ENCODE peak calls at places on chromosomes 11 and 22, in eight cellular contexts. One of them, this sample, is unnamed.

GRCh38 chr11:63375434-63375833 is 5.8 kb downstream of the SLC22A9 start:
- DNase-seq in lower leg skin: no peak
- DNase-seq in Calu3: no peak
- DNase-seq in cardiac fibroblast: no peak
- DNase-seq in stomach: no peak
- DNase-seq in breast epithelium: no peak
- DNase-seq in left ventricle myocardium inferior: no peak
- DNase-seq in tibial artery: no peak
- DNase-seq in this sample: no peak

GRCh38 chr11:117084992-117085391 is 13.2 kb downstream of the SIK3 start:
- DNase-seq in lower leg skin: no peak
- DNase-seq in Calu3: no peak
- DNase-seq in cardiac fibroblast: no peak
- DNase-seq in stomach: no peak
- DNase-seq in breast epithelium: no peak
- DNase-seq in left ventricle myocardium inferior: no peak
- DNase-seq in tibial artery: no peak
- DNase-seq in this sample: no peak

GRCh38 chr11:86160546-86161149 is 83.9 kb upstream of the EED start:
- DNase-seq in lower leg skin: no peak
- DNase-seq in Calu3: peak
- DNase-seq in cardiac fibroblast: peak
- DNase-seq in stomach: no peak
- DNase-seq in breast epithelium: no peak
- DNase-seq in left ventricle myocardium inferior: no peak
- DNase-seq in tibial artery: no peak
- DNase-seq in this sample: no peak

GRCh38 chr11:1435820-1436467 is 46.2 kb downstream of the BRSK2 start:
- DNase-seq in lower leg skin: no peak
- DNase-seq in Calu3: peak
- DNase-seq in cardiac fibroblast: no peak
- DNase-seq in stomach: no peak
- DNase-seq in breast epithelium: no peak
- DNase-seq in left ventricle myocardium inferior: no peak
- DNase-seq in tibial artery: no peak
- DNase-seq in this sample: no peak

GRCh38 chr11:124670732-124671131 is 2.8 kb downstream of the SIAE start:
- DNase-seq in lower leg skin: no peak
- DNase-seq in Calu3: no peak
- DNase-seq in cardiac fibroblast: peak
- DNase-seq in stomach: no peak
- DNase-seq in breast epithelium: no peak
- DNase-seq in left ventricle myocardium inferior: no peak
- DNase-seq in tibial artery: no peak
- DNase-seq in this sample: no peak

GRCh38 chr11:11148104-11148509 is 204.9 kb downstream of the CSNK2A3 start:
- DNase-seq in lower leg skin: peak
- DNase-seq in Calu3: peak
- DNase-seq in cardiac fibroblast: peak
- DNase-seq in stomach: no peak
- DNase-seq in breast epithelium: no peak
- DNase-seq in left ventricle myocardium inferior: peak
- DNase-seq in tibial artery: peak
- DNase-seq in this sample: no peak

GRCh38 chr22:28938286-28938833 is 55.0 kb downstream of the ZNRF3 start:
- DNase-seq in lower leg skin: no peak
- DNase-seq in Calu3: no peak
- DNase-seq in cardiac fibroblast: no peak
- DNase-seq in stomach: no peak
- DNase-seq in breast epithelium: no peak
- DNase-seq in left ventricle myocardium inferior: no peak
- DNase-seq in tibial artery: no peak
- DNase-seq in this sample: no peak

GRCh38 chr22:32396746-32397145 is 15.3 kb downstream of the RTCB start:
- DNase-seq in lower leg skin: peak
- DNase-seq in Calu3: no peak
- DNase-seq in cardiac fibroblast: peak
- DNase-seq in stomach: no peak
- DNase-seq in breast epithelium: no peak
- DNase-seq in left ventricle myocardium inferior: no peak
- DNase-seq in tibial artery: no peak
- DNase-seq in this sample: no peak

GRCh38 chr11:46305295-46305694 is 27.8 kb downstream of the CREB3L1 start:
- DNase-seq in lower leg skin: no peak
- DNase-seq in Calu3: no peak
- DNase-seq in cardiac fibroblast: peak
- DNase-seq in stomach: no peak
- DNase-seq in breast epithelium: no peak
- DNase-seq in left ventricle myocardium inferior: no peak
- DNase-seq in tibial artery: no peak
- DNase-seq in this sample: no peak

GRCh38 chr11:43575931-43576833 is 104.4 kb upstream of the HSD17B12 start:
- DNase-seq in lower leg skin: no peak
- DNase-seq in Calu3: no peak
- DNase-seq in cardiac fibroblast: peak
- DNase-seq in stomach: no peak
- DNase-seq in breast epithelium: no peak
- DNase-seq in left ventricle myocardium inferior: no peak
- DNase-seq in tibial artery: no peak
- DNase-seq in this sample: no peak

GRCh38 chr11:43576834-43577521 is 103.6 kb upstream of the HSD17B12 start:
- DNase-seq in lower leg skin: no peak
- DNase-seq in Calu3: peak
- DNase-seq in cardiac fibroblast: peak
- DNase-seq in stomach: peak
- DNase-seq in breast epithelium: no peak
- DNase-seq in left ventricle myocardium inferior: peak
- DNase-seq in tibial artery: no peak
- DNase-seq in this sample: peak

GRCh38 chr11:43574949-43575915 is 105.3 kb upstream of the HSD17B12 start:
- DNase-seq in lower leg skin: no peak
- DNase-seq in Calu3: no peak
- DNase-seq in cardiac fibroblast: peak
- DNase-seq in stomach: no peak
- DNase-seq in breast epithelium: no peak
- DNase-seq in left ventricle myocardium inferior: peak
- DNase-seq in tibial artery: no peak
- DNase-seq in this sample: no peak

GRCh38 chr11:43573873-43574272 is 106.7 kb upstream of the HSD17B12 start:
- DNase-seq in lower leg skin: no peak
- DNase-seq in Calu3: no peak
- DNase-seq in cardiac fibroblast: no peak
- DNase-seq in stomach: no peak
- DNase-seq in breast epithelium: no peak
- DNase-seq in left ventricle myocardium inferior: no peak
- DNase-seq in tibial artery: no peak
- DNase-seq in this sample: no peak

DNA sequence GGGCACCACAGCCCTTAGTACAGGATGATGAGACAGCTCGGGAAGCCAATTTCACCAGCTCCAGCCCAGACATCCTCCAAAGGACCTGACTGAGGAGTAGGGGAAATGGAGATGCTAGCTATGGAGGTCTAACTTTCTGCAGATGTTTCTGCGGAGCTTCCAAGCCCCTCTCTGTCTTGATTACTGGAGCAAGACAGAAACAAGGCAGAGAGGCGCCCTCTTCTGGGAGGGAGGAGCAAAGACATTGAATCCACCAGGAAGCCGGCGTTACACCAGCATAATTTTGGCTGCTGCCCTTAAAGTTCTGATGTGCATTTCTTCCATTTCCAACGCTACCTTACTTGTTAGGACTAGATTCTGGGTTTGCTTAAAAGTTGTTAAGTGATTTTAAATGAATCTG is 107.3 kb upstream of the HSD17B12 start:
- DNase-seq in lower leg skin: no peak
- DNase-seq in Calu3: peak
- DNase-seq in cardiac fibroblast: peak
- DNase-seq in stomach: no peak
- DNase-seq in breast epithelium: no peak
- DNase-seq in left ventricle myocardium inferior: no peak
- DNase-seq in tibial artery: no peak
- DNase-seq in this sample: peak
- TF ChIP-seq CTCF in lower leg skin: no peak
- TF ChIP-seq CTCF in Calu3: peak
- TF ChIP-seq CTCF in cardiac fibroblast: peak
- TF ChIP-seq CTCF in stomach: peak
- TF ChIP-seq CTCF in breast epithelium: no peak
- TF ChIP-seq CTCF in left ventricle myocardium inferior: peak
- TF ChIP-seq CTCF in tibial artery: no peak
- TF ChIP-seq CTCF in this sample: peak

DNA sequence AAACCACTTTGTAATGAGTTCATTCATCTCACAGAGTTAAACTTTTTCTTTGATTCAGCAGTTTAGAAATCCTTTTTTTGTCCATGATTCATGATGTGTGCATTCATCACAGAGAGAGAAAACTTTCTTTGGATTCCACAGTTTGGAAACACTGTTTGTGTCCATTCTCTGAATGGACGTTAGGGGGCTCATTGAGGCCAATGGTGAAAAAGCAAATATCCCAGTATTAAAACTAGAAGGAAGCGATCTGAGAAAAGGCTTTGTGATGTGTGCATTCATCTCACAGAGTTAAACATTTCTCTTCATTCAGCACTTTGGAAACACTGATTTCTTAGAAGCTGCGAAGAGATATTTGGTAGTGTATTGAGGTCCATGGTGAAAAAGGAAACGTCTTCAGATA is 155.6 kb upstream of the TRIM48 start:
- DNase-seq in lower leg skin: no peak
- DNase-seq in Calu3: no peak
- DNase-seq in cardiac fibroblast: no peak
- DNase-seq in stomach: no peak
- DNase-seq in breast epithelium: no peak
- DNase-seq in left ventricle myocardium inferior: no peak
- DNase-seq in tibial artery: no peak
- DNase-seq in this sample: no peak
- TF ChIP-seq CTCF in lower leg skin: no peak
- TF ChIP-seq CTCF in Calu3: no peak
- TF ChIP-seq CTCF in cardiac fibroblast: peak
- TF ChIP-seq CTCF in stomach: no peak
- TF ChIP-seq CTCF in breast epithelium: no peak
- TF ChIP-seq CTCF in left ventricle myocardium inferior: no peak
- TF ChIP-seq CTCF in tibial artery: no peak
- TF ChIP-seq CTCF in this sample: no peak

GRCh38 chr11:115213007-115213406 is 291.2 kb downstream of the CADM1 start:
- DNase-seq in lower leg skin: no peak
- DNase-seq in Calu3: no peak
- DNase-seq in cardiac fibroblast: no peak
- DNase-seq in stomach: no peak
- DNase-seq in breast epithelium: no peak
- DNase-seq in left ventricle myocardium inferior: no peak
- DNase-seq in tibial artery: no peak
- DNase-seq in this sample: no peak

GRCh38 chr11:115219378-115219777 is 284.8 kb downstream of the CADM1 start:
- DNase-seq in lower leg skin: no peak
- DNase-seq in Calu3: no peak
- DNase-seq in cardiac fibroblast: no peak
- DNase-seq in stomach: no peak
- DNase-seq in breast epithelium: no peak
- DNase-seq in left ventricle myocardium inferior: no peak
- DNase-seq in tibial artery: no peak
- DNase-seq in this sample: no peak

GRCh38 chr11:115214644-115215305 is 289.4 kb downstream of the CADM1 start:
- DNase-seq in lower leg skin: no peak
- DNase-seq in Calu3: no peak
- DNase-seq in cardiac fibroblast: no peak
- DNase-seq in stomach: no peak
- DNase-seq in breast epithelium: no peak
- DNase-seq in left ventricle myocardium inferior: no peak
- DNase-seq in tibial artery: no peak
- DNase-seq in this sample: no peak

GRCh38 chr11:115217726-115218311 is 286.4 kb downstream of the CADM1 start:
- DNase-seq in lower leg skin: no peak
- DNase-seq in Calu3: no peak
- DNase-seq in cardiac fibroblast: no peak
- DNase-seq in stomach: no peak
- DNase-seq in breast epithelium: no peak
- DNase-seq in left ventricle myocardium inferior: no peak
- DNase-seq in tibial artery: no peak
- DNase-seq in this sample: no peak

GRCh38 chr11:115215694-115216615 is 288.3 kb downstream of the CADM1 start:
- DNase-seq in lower leg skin: no peak
- DNase-seq in Calu3: no peak
- DNase-seq in cardiac fibroblast: no peak
- DNase-seq in stomach: no peak
- DNase-seq in breast epithelium: no peak
- DNase-seq in left ventricle myocardium inferior: no peak
- DNase-seq in tibial artery: no peak
- DNase-seq in this sample: no peak
- TF ChIP-seq CTCF in lower leg skin: no peak
- TF ChIP-seq CTCF in Calu3: no peak
- TF ChIP-seq CTCF in cardiac fibroblast: peak
- TF ChIP-seq CTCF in stomach: no peak
- TF ChIP-seq CTCF in breast epithelium: no peak
- TF ChIP-seq CTCF in left ventricle myocardium inferior: no peak
- TF ChIP-seq CTCF in tibial artery: no peak
- TF ChIP-seq CTCF in this sample: peak

GRCh38 chr11:79066456-79067354 is 374.1 kb downstream of the TENM4 start:
- DNase-seq in lower leg skin: no peak
- DNase-seq in Calu3: no peak
- DNase-seq in cardiac fibroblast: peak
- DNase-seq in stomach: no peak
- DNase-seq in breast epithelium: no peak
- DNase-seq in left ventricle myocardium inferior: no peak
- DNase-seq in tibial artery: no peak
- DNase-seq in this sample: no peak

GRCh38 chr11:79070518-79070917 is 370.3 kb downstream of the TENM4 start:
- DNase-seq in lower leg skin: no peak
- DNase-seq in Calu3: no peak
- DNase-seq in cardiac fibroblast: no peak
- DNase-seq in stomach: no peak
- DNase-seq in breast epithelium: no peak
- DNase-seq in left ventricle myocardium inferior: no peak
- DNase-seq in tibial artery: no peak
- DNase-seq in this sample: no peak

GRCh38 chr11:79067355-79067685 is 373.5 kb downstream of the TENM4 start:
- DNase-seq in lower leg skin: no peak
- DNase-seq in Calu3: no peak
- DNase-seq in cardiac fibroblast: no peak
- DNase-seq in stomach: no peak
- DNase-seq in breast epithelium: no peak
- DNase-seq in left ventricle myocardium inferior: no peak
- DNase-seq in tibial artery: no peak
- DNase-seq in this sample: no peak

GRCh38 chr11:79069504-79069903 is 371.3 kb downstream of the TENM4 start:
- DNase-seq in lower leg skin: no peak
- DNase-seq in Calu3: no peak
- DNase-seq in cardiac fibroblast: no peak
- DNase-seq in stomach: no peak
- DNase-seq in breast epithelium: no peak
- DNase-seq in left ventricle myocardium inferior: no peak
- DNase-seq in tibial artery: no peak
- DNase-seq in this sample: no peak

DNA sequence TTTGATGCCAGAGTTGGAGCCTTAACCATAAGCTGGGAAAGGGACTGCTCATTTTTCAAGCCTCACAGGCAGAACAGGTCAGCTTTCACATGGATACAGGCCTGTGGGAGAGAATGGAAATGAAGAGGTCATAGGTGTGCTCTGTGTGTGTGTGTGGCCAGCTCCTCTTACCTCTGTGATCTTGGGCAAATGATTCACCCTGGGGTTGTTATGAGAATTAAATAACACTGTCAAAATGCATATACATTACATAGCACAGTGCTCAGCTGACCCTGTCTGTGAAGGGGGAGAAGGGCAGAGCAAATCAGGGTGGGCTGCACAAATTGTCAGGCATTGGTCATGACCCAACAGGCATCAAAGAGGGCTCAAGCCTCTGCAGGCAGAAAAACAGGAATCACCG is 372.5 kb downstream of the TENM4 start:
- DNase-seq in lower leg skin: no peak
- DNase-seq in Calu3: no peak
- DNase-seq in cardiac fibroblast: no peak
- DNase-seq in stomach: no peak
- DNase-seq in breast epithelium: no peak
- DNase-seq in left ventricle myocardium inferior: no peak
- DNase-seq in tibial artery: no peak
- DNase-seq in this sample: no peak
- TF ChIP-seq CTCF in lower leg skin: no peak
- TF ChIP-seq CTCF in Calu3: no peak
- TF ChIP-seq CTCF in cardiac fibroblast: no peak
- TF ChIP-seq CTCF in stomach: no peak
- TF ChIP-seq CTCF in breast epithelium: no peak
- TF ChIP-seq CTCF in left ventricle myocardium inferior: no peak
- TF ChIP-seq CTCF in tibial artery: no peak
- TF ChIP-seq CTCF in this sample: no peak